ENCODE peak calls at places on chromosome 2, in nine cellular contexts. P is Peyer's patch, X is SK-N-SH, Y is psoas muscle, R is upper lobe of left lung, I is WERI-Rb-1, Z is OCI-LY7, W is thoracic aorta, O is brain microvascular endothelial cell. S is an unnamed sample.

GRCh38 chr2:47198985-47199451 is 43.9 kb upstream of the STPG4 start:
- DNase-seq in Y (no peak), Z (no peak), P (no peak), I (no peak), W (no peak), X (no peak), O (peak), R (no peak), S (no peak)

GRCh38 chr2:40653829-40654228 is 201.9 kb upstream of the SLC8A1 start:
- DNase-seq in Y (no peak), W (no peak), I (no peak), X (no peak), O (no peak), P (no peak), R (no peak), Z (no peak), S (no peak)

GRCh38 chr2:161905389-161906046 is 168.5 kb downstream of the DPP4 start:
- DNase-seq in Z (peak), W (no peak), R (no peak), Y (no peak), P (no peak), X (no peak), I (no peak), O (no peak), S (no peak)

GRCh38 chr2:234683950-234684349 is 187.1 kb upstream of the ARL4C start:
- DNase-seq in P (no peak), Y (no peak), I (no peak), R (no peak), X (no peak), Z (no peak), W (no peak), O (no peak), S (no peak)

GRCh38 chr2:160372585-160372984 is 121.0 kb downstream of the RBMS1 start:
- DNase-seq in Y (no peak), W (no peak), X (no peak), P (no peak), Z (no peak), O (no peak), I (no peak), R (no peak), S (no peak)

GRCh38 chr2:172844021-172844420 is 108.4 kb downstream of the RAPGEF4 start:
- DNase-seq in Z (no peak), O (no peak), P (no peak), Y (no peak), W (no peak), R (no peak), X (no peak), I (no peak), S (no peak)

GRCh38 chr2:197266477-197266876 is 44.1 kb downstream of the ANKRD44 start:
- DNase-seq in R (no peak), X (no peak), P (no peak), O (no peak), W (no peak), Z (no peak), Y (no peak), I (no peak), S (no peak)

GRCh38 chr2:231720971-231721640 is 12.8 kb downstream of the PTMA start:
- DNase-seq in Y (no peak), Z (peak), X (no peak), W (no peak), O (no peak), R (no peak), I (no peak), P (no peak), S (no peak)

GRCh38 chr2:127371037-127371436 is 16.7 kb downstream of the MAP3K2 start:
- DNase-seq in Z (no peak), Y (peak), P (no peak), X (no peak), W (peak), O (no peak), I (no peak), R (no peak), S (no peak)

DNA sequence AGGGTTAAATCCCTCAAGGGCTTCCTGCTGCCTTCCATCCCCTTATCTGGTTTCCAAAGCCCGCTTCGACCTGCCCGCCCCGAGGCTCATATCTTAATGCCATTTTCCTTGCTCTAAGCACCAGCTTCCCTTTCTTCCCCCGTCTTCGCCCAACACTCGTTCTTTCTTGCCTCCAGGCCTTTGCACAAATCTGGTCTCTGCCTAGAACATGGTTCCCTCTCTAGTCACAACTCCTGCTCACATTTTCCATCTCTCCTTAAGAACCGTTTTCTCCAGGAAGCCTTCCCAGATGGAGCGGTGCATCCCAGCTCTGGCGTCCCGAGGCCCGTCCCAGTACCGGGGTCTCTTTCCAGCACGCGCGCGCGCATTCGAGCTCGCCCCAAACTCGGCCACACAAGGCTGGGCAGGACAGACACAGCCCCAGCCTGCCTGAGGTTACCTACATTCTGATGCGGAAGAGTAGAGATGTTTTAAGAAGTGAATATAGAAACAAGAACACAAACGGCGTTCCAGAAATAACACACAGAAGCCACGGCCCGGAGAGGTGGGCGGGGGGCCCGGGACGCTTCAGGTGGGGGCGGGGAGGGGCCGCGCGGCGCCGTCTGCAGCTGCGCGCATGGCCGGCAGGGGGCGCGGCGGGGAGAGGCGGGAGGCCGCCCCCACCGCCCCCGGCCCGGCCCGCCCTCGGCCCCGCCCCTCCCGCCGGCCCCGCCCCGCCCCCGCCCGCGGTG is at the start of gene DGKD:
- DNase-seq in W (no peak), Y (peak), I (peak), O (no peak), Z (peak), P (peak), X (peak), R (peak), S (no peak)
- TF ChIP-seq CTCF in W (peak), Y (peak), I (peak), O (peak), Z (peak), P (peak), X (peak), R (peak), S (peak)

DNA sequence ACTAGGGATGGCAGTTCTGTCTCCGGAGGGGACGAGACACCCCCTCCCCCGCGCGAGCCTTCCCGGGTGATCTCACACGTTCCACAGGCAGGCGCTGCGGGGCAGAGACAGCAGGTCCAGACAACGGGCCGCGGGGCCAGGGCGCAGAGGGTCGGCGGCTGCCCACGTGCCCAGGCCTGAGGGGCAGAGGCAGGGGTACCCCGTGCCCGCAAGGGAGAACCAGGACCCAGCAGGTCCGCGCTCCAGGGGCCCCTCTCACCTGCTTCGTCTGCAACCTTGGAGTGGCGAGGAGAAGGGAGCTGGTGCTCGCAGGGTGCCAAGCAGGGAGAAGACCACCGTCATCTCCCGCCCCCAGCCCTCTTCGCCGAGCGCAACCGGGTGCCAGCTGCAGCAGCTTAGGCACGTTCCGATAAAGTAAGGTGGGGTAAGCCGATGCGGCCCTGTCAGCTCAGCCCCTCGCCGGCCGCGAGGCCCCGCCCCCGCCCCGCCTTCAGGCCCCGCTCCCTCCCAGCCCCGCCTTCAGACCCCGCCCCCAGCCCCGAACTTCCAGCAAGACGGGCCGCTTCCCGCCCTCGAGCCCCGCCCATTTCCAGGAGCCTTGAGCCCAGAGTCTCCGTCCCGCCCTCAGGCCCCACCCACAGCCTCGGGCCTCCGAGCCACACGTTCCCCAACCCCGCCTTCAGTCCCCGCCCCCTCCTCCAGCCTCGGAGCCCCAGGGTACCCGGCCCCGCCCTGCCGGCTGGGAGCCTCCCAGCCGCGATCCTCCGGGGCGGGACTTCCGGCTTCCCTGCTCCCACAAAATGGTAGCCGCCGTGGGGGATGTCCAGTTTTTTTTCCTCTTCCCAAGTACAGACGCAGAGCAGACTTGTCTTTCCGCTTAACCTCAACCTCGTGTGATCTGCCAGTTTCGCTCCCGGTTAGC is at the start of gene GPR155:
- DNase-seq in X (peak), P (peak), Y (peak), Z (peak), O (peak), W (peak), I (peak), R (peak), S (peak)
- TF ChIP-seq CTCF in X (peak), P (peak), Y (no peak), Z (no peak), O (no peak), W (no peak), I (peak), R (no peak), S (no peak)

GRCh38 chr2:28488083-28488482 is 7.8 kb upstream of the PLB1 start:
- DNase-seq in W (no peak), P (peak), X (no peak), R (no peak), O (no peak), I (no peak), Z (no peak), Y (no peak), S (no peak)

GRCh38 chr2:28487258-28487657 is 8.6 kb upstream of the PLB1 start:
- DNase-seq in I (no peak), O (no peak), P (peak), Z (no peak), W (no peak), X (no peak), R (no peak), Y (no peak), S (no peak)

GRCh38 chr2:28490558-28490957 is 5.3 kb upstream of the PLB1 start:
- DNase-seq in R (no peak), W (no peak), O (no peak), P (no peak), Y (no peak), X (no peak), I (no peak), Z (no peak), S (no peak)

GRCh38 chr2:28486526-28486925 is 9.3 kb upstream of the PLB1 start:
- DNase-seq in R (no peak), X (no peak), W (no peak), O (no peak), Z (no peak), Y (no peak), I (no peak), P (no peak), S (no peak)

DNA sequence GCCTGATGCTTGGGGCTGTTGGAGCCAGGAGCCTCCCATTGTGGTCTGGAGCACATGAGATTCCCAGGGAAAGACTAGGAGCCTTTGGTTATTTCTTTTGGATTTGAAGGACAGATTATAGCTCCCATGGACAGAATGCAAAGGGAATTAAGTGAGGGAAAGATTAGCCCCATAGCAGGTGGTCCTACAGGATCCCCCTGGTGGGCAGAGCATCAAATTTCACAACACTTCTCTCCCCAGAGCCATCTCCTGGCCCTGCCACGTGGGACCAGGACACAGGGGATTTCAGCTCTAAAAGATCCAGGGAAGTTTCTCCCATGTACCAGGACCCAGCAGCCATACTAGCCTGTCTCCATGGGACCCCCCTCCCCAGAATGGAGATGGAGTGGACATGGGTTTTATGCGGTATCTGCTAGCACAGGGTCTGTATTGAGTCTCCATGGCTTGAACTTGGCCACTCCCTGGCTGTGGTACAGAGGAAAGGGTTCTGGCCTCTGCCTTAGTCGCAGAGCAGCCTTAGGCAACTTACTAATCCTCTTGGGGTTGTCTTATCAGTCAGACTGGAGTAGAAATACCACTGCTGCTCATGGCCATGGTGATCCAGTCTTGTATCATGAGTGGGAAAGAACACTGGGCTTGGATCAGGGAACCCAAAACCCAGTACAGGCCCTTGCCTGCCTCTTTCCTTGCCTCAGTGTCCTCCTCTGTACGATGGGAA is 6.8 kb upstream of the PLB1 start:
- DNase-seq in W (no peak), R (no peak), Z (no peak), P (no peak), O (no peak), X (no peak), I (peak), Y (no peak), S (no peak)
- TF ChIP-seq CTCF in W (no peak), R (no peak), Z (no peak), P (no peak), O (no peak), X (no peak), I (peak), Y (no peak), S (no peak)

DNA sequence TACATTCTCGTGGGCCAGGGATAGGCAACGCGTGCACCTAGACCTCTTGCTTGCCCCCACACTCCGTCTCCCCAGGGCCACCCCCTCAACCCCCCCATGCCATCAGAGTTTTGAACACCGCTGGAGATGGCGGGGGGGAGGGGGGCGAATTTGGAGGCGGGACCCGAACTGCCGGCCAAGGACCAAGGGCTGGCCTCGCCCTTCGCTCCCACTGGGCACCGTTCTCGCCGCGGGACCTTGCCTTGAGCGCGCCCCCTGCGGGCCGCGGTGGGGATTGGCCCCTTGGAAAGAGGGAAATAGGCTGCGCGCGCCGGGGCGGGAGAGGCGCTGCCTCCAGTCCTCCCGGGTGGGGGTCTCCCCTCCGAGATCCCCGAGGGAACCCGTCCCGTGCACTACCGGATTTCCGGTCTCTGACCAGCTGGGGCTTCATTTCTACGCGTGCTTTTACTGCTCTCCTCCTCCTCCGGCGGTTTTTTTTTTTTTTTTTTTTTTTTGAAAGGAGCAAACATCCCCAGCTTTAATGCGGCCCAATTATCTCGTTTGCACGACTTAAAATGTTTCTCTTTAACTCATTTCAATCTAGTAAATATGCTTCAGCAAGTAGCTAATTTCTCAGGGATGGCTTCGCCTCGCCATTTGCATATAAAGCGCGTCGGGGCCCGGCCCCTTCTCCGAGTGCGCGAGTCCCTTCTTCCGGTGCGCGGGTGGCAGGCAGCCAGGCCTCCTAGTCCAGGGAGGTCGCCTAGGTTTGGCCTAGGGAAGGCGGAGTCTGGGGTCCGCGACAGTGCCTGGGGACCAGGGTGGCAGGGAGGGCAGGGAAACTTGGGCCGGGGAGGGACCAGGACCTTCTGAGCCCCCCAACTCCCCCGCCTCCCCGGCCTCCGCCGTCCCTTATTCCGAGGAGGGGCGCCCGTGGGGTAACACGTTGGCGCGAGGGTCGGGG is 10.1 kb upstream of the GBX2 start:
- DNase-seq in X (peak), I (peak), P (no peak), Y (peak), W (no peak), Z (no peak), R (peak), O (peak), S (peak)
- TF ChIP-seq CTCF in X (peak), I (peak), P (peak), Y (peak), W (peak), Z (peak), R (peak), O (peak), S (peak)

DNA sequence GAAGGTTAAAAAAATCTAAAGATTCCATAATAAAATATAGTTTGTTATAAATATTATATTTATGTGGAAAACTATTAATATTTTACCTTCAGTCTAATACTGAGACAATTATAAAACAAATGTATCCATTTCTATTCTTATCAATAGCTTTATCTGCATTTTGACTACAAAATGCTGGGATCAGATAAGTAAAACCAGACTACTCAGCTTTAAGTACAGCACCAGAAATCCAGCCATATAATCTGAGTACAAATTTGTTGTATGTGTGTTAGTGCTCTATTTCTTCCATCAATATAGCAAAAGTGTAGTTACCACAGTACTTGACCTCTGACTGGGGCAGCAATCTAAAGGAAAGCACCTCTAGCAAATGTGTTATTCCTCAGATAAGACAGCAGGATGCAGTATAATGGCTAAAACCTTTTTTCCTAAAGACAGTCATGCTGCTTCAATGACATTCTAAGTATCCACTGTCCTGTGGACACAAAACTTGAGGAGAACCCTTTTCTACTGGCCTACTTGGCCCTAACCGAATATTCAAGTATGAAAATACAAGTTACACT is 68.1 kb downstream of the OLA1 start:
- DNase-seq in Y (no peak), Z (no peak), W (no peak), R (no peak), I (no peak), X (peak), O (no peak), P (no peak), S (no peak)
- TF ChIP-seq CTCF in Y (no peak), Z (peak), W (no peak), R (no peak), I (peak), X (peak), O (peak), P (no peak), S (peak)

GRCh38 chr2:38581193-38582147 is 21.3 kb downstream of the HNRNPLL start:
- DNase-seq in Y (no peak), O (no peak), W (no peak), P (no peak), I (peak), Z (peak), X (peak), R (no peak), S (no peak)

GRCh38 chr2:38586926-38587325 is 15.8 kb downstream of the HNRNPLL start:
- DNase-seq in R (no peak), O (no peak), Y (no peak), W (no peak), Z (no peak), P (no peak), I (no peak), X (no peak), S (no peak)

GRCh38 chr2:38580237-38580636 is 22.5 kb downstream of the HNRNPLL start:
- DNase-seq in X (no peak), W (no peak), P (no peak), Z (no peak), O (no peak), Y (no peak), R (no peak), I (no peak), S (no peak)

GRCh38 chr2:38583524-38583923 is 19.2 kb downstream of the HNRNPLL start:
- DNase-seq in P (no peak), X (no peak), R (no peak), Z (no peak), W (no peak), Y (no peak), O (no peak), I (no peak), S (no peak)

DNA sequence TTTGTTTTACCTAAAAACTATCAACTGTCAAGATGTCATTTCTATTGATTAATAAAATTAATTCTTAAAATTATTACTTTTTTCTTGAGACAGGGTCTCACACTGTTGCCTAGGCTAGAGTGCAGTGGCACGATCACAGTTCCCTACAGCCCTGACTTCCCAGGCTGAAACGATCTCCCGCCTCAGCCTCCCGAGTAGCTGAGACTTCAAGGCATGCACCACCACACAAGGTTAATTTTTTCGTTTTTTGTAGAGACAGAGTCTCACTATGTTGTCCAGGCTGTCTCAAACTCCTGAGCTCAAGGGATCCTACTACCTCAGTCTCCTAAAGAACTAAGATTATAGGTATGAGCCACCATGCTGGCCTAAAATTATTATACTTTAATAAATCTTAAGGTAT is 18.7 kb downstream of the HNRNPLL start:
- DNase-seq in Y (no peak), X (no peak), O (no peak), P (no peak), I (no peak), Z (no peak), R (no peak), W (no peak), S (no peak)
- TF ChIP-seq CTCF in Y (no peak), X (no peak), O (no peak), P (no peak), I (no peak), Z (no peak), R (no peak), W (no peak), S (no peak)

GRCh38 chr2:53268086-53268485 is 499.5 kb upstream of the CHAC2 start:
- DNase-seq in W (no peak), R (no peak), I (no peak), X (no peak), P (no peak), Y (no peak), O (no peak), Z (no peak), S (no peak)
- TF ChIP-seq CTCF in W (no peak), R (no peak), I (no peak), X (no peak), P (no peak), Y (no peak), O (no peak), Z (no peak), S (peak)

GRCh38 chr2:18745431-18746272 is 156.3 kb upstream of the NT5C1B start:
- DNase-seq in Z (no peak), P (no peak), R (no peak), O (no peak), Y (no peak), I (no peak), W (no peak), X (no peak), S (no peak)

GRCh38 chr2:18740428-18740827 is 151.1 kb upstream of the NT5C1B start:
- DNase-seq in Y (peak), O (peak), I (no peak), Z (no peak), R (peak), X (no peak), W (no peak), P (no peak), S (no peak)

GRCh38 chr2:18741888-18742287 is 152.5 kb upstream of the NT5C1B start:
- DNase-seq in I (no peak), R (peak), Z (no peak), W (no peak), X (no peak), P (no peak), Y (no peak), O (no peak), S (no peak)

GRCh38 chr2:18742382-18742781 is 153.0 kb upstream of the NT5C1B start:
- DNase-seq in R (no peak), O (no peak), Z (no peak), Y (no peak), I (no peak), P (no peak), W (no peak), X (peak), S (no peak)
- TF ChIP-seq CTCF in R (no peak), O (peak), Z (no peak), Y (no peak), I (peak), P (no peak), W (peak), X (peak), S (no peak)

S was measured in type B pancreatic cell.